ENCODE peak calls at places on chromosome 2, in seven cellular contexts. P is mesendoderm, J is NT2/D1, C is SJSA1, W is neural progenitor cell, E is adrenal gland, M is stomach. S is an unnamed sample.

GRCh38 chr2:24721470-24721869 is 71.7 kb downstream of the PTRHD1 start:
- DNase-seq in P (no peak), J (no peak), E (peak; percentile 78), M (peak; percentile 45), W (peak; percentile 34), C (peak; percentile 53), S (no peak)

GRCh38 chr2:217040099-217040498 is 180.2 kb upstream of the TNP1 start:
- DNase-seq in W (no peak), M (no peak), E (no peak), J (no peak), C (no peak), P (no peak), S (no peak)

GRCh38 chr2:217086038-217086522 is 226.2 kb upstream of the TNP1 start:
- DNase-seq in C (peak; percentile 87), W (no peak), P (no peak), E (no peak), M (no peak), J (no peak), S (no peak)

GRCh38 chr2:46268986-46269385 is 28.2 kb upstream of the EPAS1 start:
- DNase-seq in C (no peak), W (no peak), P (no peak), E (no peak), J (no peak), M (no peak), S (no peak)

GRCh38 chr2:214830794-214831346 is 21.4 kb upstream of the BARD1 start:
- DNase-seq in C (no peak), J (no peak), W (peak; percentile 27), P (peak; percentile 67), M (no peak), E (no peak), S (no peak)

GRCh38 chr2:69836316-69836715 is 6.9 kb downstream of the GMCL1 start:
- DNase-seq in C (no peak), J (no peak), E (no peak), P (no peak), W (no peak), M (no peak), S (no peak)

GRCh38 chr2:239574434-239575156 is 173.8 kb upstream of the HDAC4 start:
- DNase-seq in P (no peak), J (no peak), M (no peak), E (no peak), C (no peak), W (peak; percentile 72), S (peak; percentile 41)

GRCh38 chr2:18825856-18826255 is 236.5 kb upstream of the NT5C1B start:
- DNase-seq in C (no peak), P (no peak), W (no peak), M (no peak), E (no peak), J (no peak), S (no peak)

GRCh38 chr2:198782734-198783133 is 675.0 kb downstream of the SATB2 start:
- DNase-seq in C (no peak), J (no peak), M (no peak), P (no peak), E (no peak), W (no peak), S (no peak)

GRCh38 chr2:65299246-65299645 is 71.6 kb downstream of the ACTR2 start:
- DNase-seq in P (no peak), E (no peak), M (no peak), W (no peak), J (no peak), C (peak; percentile 92), S (peak; percentile 54)

GRCh38 chr2:240713928-240714746 is 22.5 kb downstream of the AQP12A start:
- DNase-seq in M (no peak), E (no peak), J (no peak), C (no peak), W (no peak), P (no peak), S (no peak)

DNA sequence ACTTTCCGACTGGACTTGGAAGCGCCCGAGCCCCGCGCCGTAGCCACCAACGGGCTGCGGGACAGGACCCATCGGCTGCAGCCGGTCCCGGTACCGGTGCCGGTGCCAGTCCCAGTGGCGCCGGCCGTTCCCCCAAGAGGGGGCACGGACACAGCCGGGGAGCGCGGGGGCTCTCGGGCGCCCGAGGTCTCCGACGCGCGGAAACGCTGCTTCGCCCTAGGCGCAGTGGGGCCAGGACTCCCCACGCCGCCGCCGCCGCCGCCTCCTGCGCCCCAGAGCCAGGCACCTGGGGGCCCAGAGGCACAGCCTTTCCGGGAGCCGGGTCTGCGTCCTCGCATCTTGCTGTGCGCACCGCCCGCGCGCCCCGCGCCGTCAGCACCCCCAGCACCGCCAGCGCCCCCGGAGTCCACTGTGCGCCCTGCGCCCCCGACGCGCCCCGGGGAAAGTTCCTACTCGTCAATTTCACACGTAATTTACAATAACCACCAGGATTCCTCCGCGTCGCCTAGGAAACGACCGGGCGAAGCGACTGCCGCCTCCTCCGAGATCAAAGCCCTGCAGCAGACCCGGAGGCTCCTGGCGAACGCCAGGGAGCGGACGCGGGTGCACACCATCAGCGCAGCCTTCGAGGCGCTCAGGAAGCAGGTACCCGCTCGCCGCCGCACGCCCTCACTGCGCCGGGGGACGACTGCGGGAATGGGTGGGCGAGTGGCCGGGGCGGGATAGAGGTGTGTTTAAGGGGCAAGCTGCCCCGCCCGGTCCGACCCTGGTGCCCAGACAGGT is 713 bp downstream of the ATOH8 start:
- DNase-seq in P (peak; percentile 90), J (no peak), C (peak; percentile 64), W (peak; percentile 86), M (peak; percentile 46), E (peak; percentile 34), S (no peak)
- H3K4me1 ChIP-seq in P (peaks cover 4% of the 10 kb centered on the region), J (peaks cover 5% of the 10 kb centered on the region), C (peaks cover 30% of the 10 kb centered on the region), W (peaks cover 19% of the 10 kb centered on the region), M (peaks cover 86% of the 10 kb centered on the region), E (peaks cover 34% of the 10 kb centered on the region), S (peaks cover 10% of the 10 kb centered on the region)

GRCh38 chr2:101718479-101718878 is 21.0 kb downstream of the MAP4K4 start:
- DNase-seq in E (no peak), J (no peak), C (no peak), W (no peak), M (no peak), P (no peak), S (no peak)
- H3K4me1 ChIP-seq in E (no peaks in the 10 kb centered on the region), J (no peaks in the 10 kb centered on the region), C (peaks cover 27% of the 10 kb centered on the region), W (peaks cover 11% of the 10 kb centered on the region), M (peaks cover 56% of the 10 kb centered on the region), P (peaks cover 14% of the 10 kb centered on the region), S (peaks cover 97% of the 10 kb centered on the region)

DNA sequence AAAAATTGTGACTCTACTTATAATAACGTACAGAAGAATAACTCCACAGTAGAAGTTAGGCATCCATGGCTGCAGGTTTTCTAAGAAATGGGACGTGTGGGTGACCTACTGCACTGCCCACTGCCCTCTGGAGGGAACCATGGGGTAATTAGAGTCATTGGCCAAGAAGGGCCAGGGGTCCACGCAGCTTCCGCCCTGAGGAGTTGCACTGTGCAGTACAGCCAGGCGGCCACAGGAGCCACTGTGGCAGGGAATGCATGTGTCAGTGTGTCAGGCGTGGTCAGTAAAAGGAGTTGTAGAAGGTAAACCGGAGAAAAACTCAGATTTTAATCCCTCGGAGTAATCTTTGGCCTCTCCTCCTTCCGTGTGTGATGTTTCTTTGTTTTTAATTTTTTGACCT is 24.8 kb downstream of the NCK2 start:
- DNase-seq in M (no peak), E (no peak), P (peak; percentile 53), W (peak; percentile 59), C (no peak), J (no peak), S (no peak)
- H3K4me1 ChIP-seq in M (peaks cover 77% of the 10 kb centered on the region), E (peaks cover 31% of the 10 kb centered on the region), P (no peaks in the 10 kb centered on the region), W (peaks cover 21% of the 10 kb centered on the region), C (no peaks in the 10 kb centered on the region), J (peaks cover 5% of the 10 kb centered on the region), S (peaks cover 94% of the 10 kb centered on the region)

GRCh38 chr2:23486676-23487075 is 101.7 kb downstream of the KLHL29 start:
- DNase-seq in E (peak; percentile 96), W (no peak), P (no peak), C (no peak), J (no peak), M (no peak), S (no peak)

GRCh38 chr2:23489471-23490400 is 104.8 kb downstream of the KLHL29 start:
- DNase-seq in M (no peak), W (no peak), C (no peak), P (no peak), J (no peak), E (peak; percentile 77), S (no peak)

GRCh38 chr2:23487735-23488492 is 102.9 kb downstream of the KLHL29 start:
- DNase-seq in W (no peak), P (no peak), M (no peak), C (peak; percentile 64), J (no peak), E (no peak), S (no peak)

GRCh38 chr2:23485841-23486395 is 100.9 kb downstream of the KLHL29 start:
- DNase-seq in W (no peak), C (no peak), J (no peak), E (no peak), M (no peak), P (no peak), S (no peak)

GRCh38 chr2:23488584-23488983 is 103.6 kb downstream of the KLHL29 start:
- DNase-seq in W (no peak), E (no peak), C (no peak), J (no peak), P (no peak), M (no peak), S (no peak)
- H3K4me1 ChIP-seq in W (peaks cover 25% of the 10 kb centered on the region), E (peaks cover 59% of the 10 kb centered on the region), C (peaks cover 5% of the 10 kb centered on the region), J (peaks cover 9% of the 10 kb centered on the region), P (no peaks in the 10 kb centered on the region), M (peaks cover 18% of the 10 kb centered on the region), S (no peaks in the 10 kb centered on the region)

DNA sequence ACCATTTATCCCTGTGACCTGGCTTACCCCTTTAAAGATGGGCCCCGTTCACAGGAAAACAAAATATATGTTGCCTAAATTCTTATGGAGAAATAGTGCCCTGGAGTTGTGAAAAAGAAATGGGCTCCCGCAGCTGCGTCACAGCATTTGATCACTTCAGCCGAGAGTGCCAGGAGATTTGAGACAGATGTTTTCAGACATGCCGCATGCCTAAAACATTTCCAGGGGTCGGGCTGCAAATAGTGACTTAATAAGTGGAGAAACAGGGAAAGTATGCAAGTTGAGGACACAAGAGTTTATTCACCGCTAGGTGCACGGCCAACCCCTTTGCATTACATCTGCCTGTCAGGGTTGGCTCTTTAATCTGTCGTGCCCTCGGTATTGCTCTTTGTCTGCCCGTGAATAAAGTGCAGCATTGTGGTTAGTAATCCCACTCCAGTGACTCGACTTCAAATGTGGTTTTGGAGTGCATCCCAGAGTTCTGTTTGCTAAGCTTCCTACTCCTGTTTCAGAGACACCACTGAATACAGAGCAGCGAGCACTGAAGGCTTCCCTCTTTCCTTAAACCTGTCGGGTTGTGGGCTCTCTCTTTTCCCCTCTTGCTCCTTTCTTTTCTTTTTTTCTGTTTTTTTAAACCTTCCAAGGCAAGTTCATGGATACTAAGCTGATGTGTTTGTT is 187.5 kb downstream of the LTBP1 start:
- DNase-seq in J (no peak), W (peak; percentile 41), P (no peak), C (peak; percentile 75), E (peak; percentile 31), M (peak; percentile 28), S (no peak)
- H3K4me1 ChIP-seq in J (no peaks in the 10 kb centered on the region), W (no peaks in the 10 kb centered on the region), P (peaks cover 3% of the 10 kb centered on the region), C (peaks cover 23% of the 10 kb centered on the region), E (no peaks in the 10 kb centered on the region), M (peaks cover 19% of the 10 kb centered on the region), S (no peaks in the 10 kb centered on the region)

DNA sequence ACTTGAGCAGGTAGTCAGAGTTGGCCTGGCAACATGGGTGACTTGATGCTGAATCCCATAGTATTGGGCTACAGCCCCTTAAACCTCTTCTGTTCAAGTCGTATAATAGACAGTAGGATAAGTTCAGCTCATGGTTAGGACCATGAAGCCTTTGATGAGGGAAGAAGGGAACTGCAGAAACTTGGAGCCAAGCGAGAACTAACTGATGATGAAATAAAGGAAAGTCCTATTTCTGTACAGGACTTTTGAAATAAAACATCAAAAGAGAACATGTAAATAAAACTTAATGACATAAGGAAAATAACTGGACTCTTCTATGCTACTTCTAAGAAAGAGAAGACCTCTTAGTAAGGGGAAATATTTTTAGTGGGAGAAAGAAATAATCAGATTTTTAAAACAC is 51.2 kb upstream of the UGP2 start:
- DNase-seq in W (no peak), M (no peak), C (no peak), E (no peak), P (no peak), J (no peak), S (no peak)
- H3K4me1 ChIP-seq in W (peaks cover 2% of the 10 kb centered on the region), M (no peaks in the 10 kb centered on the region), C (peaks cover 37% of the 10 kb centered on the region), E (peaks cover 6% of the 10 kb centered on the region), P (no peaks in the 10 kb centered on the region), J (no peaks in the 10 kb centered on the region), S (no peaks in the 10 kb centered on the region)

S was measured in CD8-positive, alpha-beta memory T cell.